ENCODE peak calls at places on chromosomes 7 and 10, in seven cellular contexts. B, F, G, Y, N, U and W are unnamed samples. For H3K36me3, the result is how much of the 10 kb centered on the place peaks cover.

GRCh38 chr7:55276896-55277295 is 88.2 kb upstream of the LANCL2 start:
- DNase-seq in G (no peak), Y (no peak), N (no peak), U (no peak), F (no peak), B (no peak), W (no peak)

GRCh38 chr7:116354546-116355422 is 144.4 kb downstream of the TES start:
- DNase-seq in Y (peak), N (peak), U (peak), G (peak), B (peak), F (peak), W (peak)

GRCh38 chr7:101814081-101814995 is 3.1 kb upstream of the CUX1 start:
- DNase-seq in Y (peak), U (peak), G (no peak), F (peak), B (peak), N (peak), W (peak)

GRCh38 chr10:110861476-110861875 is 10.3 kb upstream of the PDCD4 start:
- DNase-seq in N (no peak), G (no peak), B (no peak), U (no peak), Y (no peak), F (no peak), W (no peak)

GRCh38 chr10:75042292-75042974 is 69.0 kb upstream of the SAMD8 start:
- DNase-seq in U (no peak), F (no peak), B (no peak), G (peak), Y (no peak), N (no peak), W (no peak)

GRCh38 chr10:28375399-28376354 is 72.8 kb upstream of the MPP7 start:
- DNase-seq in B (no peak), G (peak), F (no peak), U (peak), Y (peak), N (no peak), W (peak)

GRCh38 chr10:125629758-125630376 is 53.1 kb downstream of the TEX36 start:
- DNase-seq in F (no peak), U (peak), N (no peak), Y (no peak), B (no peak), G (peak), W (peak)

GRCh38 chr7:142876236-142876960 is 9.1 kb downstream of the TRPV6 start:
- DNase-seq in Y (no peak), B (no peak), F (no peak), G (no peak), N (no peak), U (no peak), W (no peak)

GRCh38 chr10:103858360-103858759 is 3.0 kb upstream of the SH3PXD2A start:
- DNase-seq in U (no peak), N (no peak), F (no peak), B (no peak), G (no peak), Y (no peak), W (no peak)

GRCh38 chr10:116226766-116227165 is 46.2 kb downstream of the GFRA1 start:
- DNase-seq in B (no peak), N (no peak), U (no peak), Y (no peak), F (no peak), G (no peak), W (no peak)

GRCh38 chr7:1950623-1951523 is 280.8 kb downstream of the ELFN1 start:
- DNase-seq in U (no peak), G (no peak), B (no peak), Y (no peak), N (no peak), F (peak), W (no peak)

GRCh38 chr7:139526578-139527544 is 3.4 kb downstream of the CLEC2L start:
- DNase-seq in U (peak), F (no peak), G (peak), B (no peak), Y (no peak), N (no peak), W (no peak)

GRCh38 chr7:134514106-134514505 is 13.3 kb upstream of the AKR1B10 start:
- DNase-seq in N (no peak), G (no peak), F (no peak), B (no peak), Y (no peak), U (no peak), W (no peak)

GRCh38 chr10:43214071-43214955 is 52.6 kb downstream of the RASGEF1A start:
- DNase-seq in N (no peak), B (no peak), Y (no peak), F (no peak), U (no peak), G (peak), W (no peak)

GRCh38 chr7:118104812-118105441 is 79.0 kb upstream of the LSM8 start:
- DNase-seq in G (no peak), F (no peak), B (no peak), U (peak), N (no peak), Y (no peak), W (no peak)

GRCh38 chr10:23980054-23980453 is 228.9 kb upstream of the KIAA1217 start:
- DNase-seq in G (no peak), F (no peak), U (peak), N (no peak), B (no peak), Y (peak), W (peak)

GRCh38 chr7:63039882-63040281 is 958.8 kb upstream of the ZNF722 start:
- DNase-seq in B (no peak), U (no peak), G (no peak), N (no peak), Y (no peak), F (no peak), W (no peak)

GRCh38 chr7:64793106-64793755 is 997 bp upstream of the ZNF138 start:
- DNase-seq in N (no peak), G (no peak), Y (no peak), F (no peak), U (no peak), B (no peak), W (no peak)

GRCh38 chr7:105454058-105454739 is 65.5 kb upstream of the SRPK2 start:
- DNase-seq in Y (no peak), F (no peak), G (peak), N (no peak), U (no peak), B (no peak), W (no peak)

GRCh38 chr10:129021597-129022304 is 445.3 kb upstream of the MGMT start:
- DNase-seq in Y (no peak), B (no peak), F (no peak), G (no peak), N (no peak), U (no peak), W (no peak)

GRCh38 chr10:30055094-30055701 is 4.2 kb downstream of the JCAD start:
- DNase-seq in Y (no peak), B (no peak), G (no peak), F (no peak), N (no peak), U (no peak), W (no peak)

GRCh38 chr10:79386637-79387465 is 39.6 kb downstream of the PPIF start:
- DNase-seq in B (peak), Y (peak), G (no peak), N (peak), F (peak), U (no peak), W (no peak)

DNA sequence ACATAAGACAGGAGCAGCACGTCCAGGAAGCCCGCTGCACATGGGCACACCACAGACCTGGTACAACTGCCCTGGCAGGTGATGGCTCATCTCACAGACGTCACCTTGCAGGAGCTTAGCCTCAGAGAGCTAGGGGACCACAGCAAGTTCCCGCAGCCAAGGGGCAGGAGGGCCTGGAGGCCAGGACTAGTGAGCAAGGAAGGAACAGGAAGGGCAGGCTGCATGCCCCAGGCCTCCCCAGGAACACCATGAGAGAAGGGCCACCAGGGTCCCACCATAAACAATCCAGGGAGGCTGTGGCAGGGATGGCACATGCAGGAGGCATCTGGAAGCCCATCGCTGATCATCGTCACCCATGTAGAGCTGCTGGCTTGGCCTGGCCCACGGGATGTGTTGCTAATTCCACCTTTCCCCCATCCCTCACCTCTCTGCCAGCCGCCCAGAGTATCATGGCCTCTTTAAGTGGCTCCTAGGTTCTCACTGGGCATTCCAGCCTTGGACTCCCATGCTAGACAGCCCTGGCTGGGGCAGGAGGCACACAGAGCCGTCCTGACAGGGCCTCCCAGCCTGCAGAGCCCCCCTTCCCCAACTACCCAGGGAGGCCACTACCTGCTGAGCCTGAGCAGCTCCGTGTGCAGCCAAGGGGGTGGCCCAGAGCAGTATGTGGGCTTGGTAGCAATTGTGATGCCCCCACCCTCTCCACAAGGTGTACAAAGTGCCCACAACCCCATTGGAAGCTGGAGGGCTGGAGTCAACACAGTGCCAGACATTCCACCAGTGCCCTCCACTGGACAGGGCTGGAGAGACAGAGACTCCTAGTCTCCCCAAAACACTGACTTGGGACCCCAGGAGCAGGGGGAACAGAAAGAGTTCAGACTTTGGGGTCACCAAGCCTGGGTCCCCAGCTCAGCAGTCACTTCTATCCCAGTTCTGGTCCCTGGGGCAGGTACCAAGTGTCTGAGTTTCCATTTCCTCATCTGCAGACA is 35.5 kb downstream of the GRID1 start:
- DNase-seq in B (peak), F (no peak), Y (no peak), U (no peak), N (no peak), G (no peak), W (no peak)
- TF ChIP-seq CTCF in B (no peak), F (no peak), Y (no peak), U (no peak), N (no peak), G (no peak), W (no peak)

DNA sequence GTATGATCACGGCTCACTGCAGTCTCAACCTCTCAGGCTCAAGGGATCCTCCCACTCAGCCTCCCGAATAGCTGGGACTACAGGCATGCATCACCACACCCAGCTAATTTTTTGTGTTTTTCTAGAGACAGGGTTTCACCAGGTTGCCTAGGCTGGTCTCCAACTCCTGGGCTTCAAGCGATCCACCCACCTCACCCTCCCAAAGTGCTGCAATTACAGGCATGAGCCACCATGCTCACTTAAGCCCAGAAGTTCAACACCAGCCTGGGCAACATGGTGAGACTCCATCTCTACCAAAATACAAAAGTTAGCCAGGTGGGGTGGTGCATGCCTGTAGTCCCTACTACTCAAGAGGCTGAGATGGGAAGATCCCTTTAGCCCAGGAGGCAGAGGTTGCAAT is 33.5 kb downstream of the GDI2 start:
- DNase-seq in U (no peak), B (no peak), G (no peak), Y (no peak), F (no peak), N (no peak), W (no peak)
- H3K36me3 ChIP-seq in U (under half), B (under half), G (under half), Y (under half), F (under half), N (under half), W (under half)

GRCh38 chr7:141220263-141220662 is 146.4 kb downstream of the TMEM178B start:
- DNase-seq in Y (no peak), U (no peak), F (no peak), N (no peak), B (no peak), G (no peak), W (no peak)
- TF ChIP-seq CTCF in Y (no peak), U (peak), F (peak), N (no peak), B (no peak), G (peak), W (no peak)

GRCh38 chr10:97224483-97225435 is 39.0 kb upstream of the SLIT1 start:
- DNase-seq in B (no peak), F (no peak), U (no peak), N (no peak), Y (no peak), G (no peak), W (no peak)
- H3K36me3 ChIP-seq in B (under half), F (half or more), U (under half), N (half or more), Y (under half), G (under half), W (under half)

GRCh38 chr10:32377458-32378370 is 30.8 kb upstream of the EPC1 start:
- DNase-seq in N (no peak), G (peak), F (peak), U (peak), B (no peak), Y (no peak), W (peak)
- TF ChIP-seq CTCF in N (no peak), G (peak), F (peak), U (peak), B (peak), Y (peak), W (peak)